ENCODE peak calls at places on chromosomes 2 and 18, in eight cellular contexts. One of them, this sample, is unnamed.

GRCh38 chr2:144460981-144461766 is 58.7 kb downstream of the ZEB2 start:
- DNase-seq in GM20000: no peak
- DNase-seq in HTR-8/SVneo: no peak
- DNase-seq in glomerular endothelial cell: no peak
- DNase-seq in ELF-1: no peak
- DNase-seq in ecto neural progenitor cell: no peak
- DNase-seq in tibial artery: peak; percentile 64
- DNase-seq in kidney glomerular epithelial cell: no peak
- DNase-seq in this sample: no peak

GRCh38 chr18:61466736-61467135 is 133.5 kb downstream of the CDH20 start:
- DNase-seq in glomerular endothelial cell: no peak
- DNase-seq in tibial artery: no peak
- DNase-seq in ecto neural progenitor cell: no peak
- DNase-seq in GM20000: no peak
- DNase-seq in ELF-1: no peak
- DNase-seq in kidney glomerular epithelial cell: no peak
- DNase-seq in HTR-8/SVneo: no peak
- DNase-seq in this sample: no peak

GRCh38 chr2:119910566-119910965 is 102.3 kb upstream of the EPB41L5 start:
- DNase-seq in ecto neural progenitor cell: no peak
- DNase-seq in ELF-1: no peak
- DNase-seq in glomerular endothelial cell: no peak
- DNase-seq in kidney glomerular epithelial cell: no peak
- DNase-seq in HTR-8/SVneo: no peak
- DNase-seq in GM20000: no peak
- DNase-seq in tibial artery: no peak
- DNase-seq in this sample: no peak

GRCh38 chr2:186822323-186822722 is 26.6 kb downstream of the ZSWIM2 start:
- DNase-seq in HTR-8/SVneo: no peak
- DNase-seq in ELF-1: no peak
- DNase-seq in tibial artery: no peak
- DNase-seq in glomerular endothelial cell: no peak
- DNase-seq in ecto neural progenitor cell: no peak
- DNase-seq in kidney glomerular epithelial cell: no peak
- DNase-seq in GM20000: no peak
- DNase-seq in this sample: no peak

GRCh38 chr18:55927831-55928230 is 339.8 kb upstream of the TCF4 start:
- DNase-seq in ecto neural progenitor cell: no peak
- DNase-seq in GM20000: no peak
- DNase-seq in ELF-1: no peak
- DNase-seq in tibial artery: no peak
- DNase-seq in glomerular endothelial cell: no peak
- DNase-seq in kidney glomerular epithelial cell: no peak
- DNase-seq in HTR-8/SVneo: no peak
- DNase-seq in this sample: no peak

GRCh38 chr18:32019251-32019943 is 772 bp downstream of the RNF125 start:
- DNase-seq in kidney glomerular epithelial cell: no peak
- DNase-seq in ecto neural progenitor cell: peak; percentile 56
- DNase-seq in glomerular endothelial cell: no peak
- DNase-seq in HTR-8/SVneo: peak; percentile 2
- DNase-seq in tibial artery: peak; percentile 27
- DNase-seq in ELF-1: peak; percentile 61
- DNase-seq in GM20000: peak; percentile 54
- DNase-seq in this sample: peak; percentile 40

GRCh38 chr2:219912530-219912929 is 285.1 kb downstream of the SLC4A3 start:
- DNase-seq in ELF-1: peak; percentile 64
- DNase-seq in kidney glomerular epithelial cell: peak; percentile 22
- DNase-seq in glomerular endothelial cell: no peak
- DNase-seq in tibial artery: no peak
- DNase-seq in ecto neural progenitor cell: no peak
- DNase-seq in GM20000: no peak
- DNase-seq in HTR-8/SVneo: peak; percentile 20
- DNase-seq in this sample: peak; percentile 30

GRCh38 chr2:152189622-152190495 is 14.3 kb upstream of the STAM2 start:
- DNase-seq in glomerular endothelial cell: no peak
- DNase-seq in kidney glomerular epithelial cell: peak; percentile 76
- DNase-seq in HTR-8/SVneo: peak; percentile 33
- DNase-seq in GM20000: peak; percentile 55
- DNase-seq in tibial artery: peak; percentile 46
- DNase-seq in ecto neural progenitor cell: no peak
- DNase-seq in ELF-1: no peak
- DNase-seq in this sample: peak; percentile 69

GRCh38 chr2:47651296-47651695 is 131.6 kb upstream of the MSH6 start:
- DNase-seq in ELF-1: no peak
- DNase-seq in kidney glomerular epithelial cell: no peak
- DNase-seq in tibial artery: no peak
- DNase-seq in GM20000: no peak
- DNase-seq in glomerular endothelial cell: no peak
- DNase-seq in HTR-8/SVneo: no peak
- DNase-seq in ecto neural progenitor cell: no peak
- DNase-seq in this sample: no peak